ENCODE peak calls at places on chromosome 3, in seven cellular contexts. M is stimulated activated CD4-positive, alpha-beta T cell treated with anti-CD3 and anti-CD28 coated beads, TNF-alpha, amount 100 ng/mL, for 1 hour; A is neural crest cell; K is NT2/D1; S is GM04503; C is NCI-H1092 treated with DMSO at 0.1 percent for 48 hours; N is kidney tubule cell. R is an unnamed sample.

GRCh38 chr3:165983284-165983683 is 146.1 kb upstream of the BCHE start:
- DNase-seq in K (no peak), S (no peak), M (no peak), A (no peak), N (peak; percentile 12), C (no peak), R (no peak)

GRCh38 chr3:169564883-169565282 is 98.6 kb downstream of the MECOM start:
- DNase-seq in N (no peak), S (no peak), M (no peak), K (no peak), C (peak; percentile 6), A (no peak), R (no peak)

GRCh38 chr3:14991148-14991742 is 43.9 kb downstream of the NR2C2 start:
- DNase-seq in K (peak; percentile 6), S (no peak), M (no peak), C (no peak), N (no peak), A (no peak), R (no peak)

GRCh38 chr3:195897081-195897852 is 11.1 kb downstream of the TNK2 start:
- DNase-seq in M (no peak), C (peak; percentile 24), K (no peak), A (no peak), N (peak; percentile 83), S (no peak), R (no peak)

GRCh38 chr3:171817074-171817748 is 6.9 kb upstream of the PLD1 start:
- DNase-seq in N (no peak), S (no peak), C (no peak), A (no peak), M (no peak), K (no peak), R (no peak)

GRCh38 chr3:101518421-101518871 is 5.4 kb upstream of the SENP7 start:
- DNase-seq in C (no peak), M (no peak), S (no peak), K (no peak), N (peak; percentile 91), A (no peak), R (no peak)

GRCh38 chr3:24235121-24235520 is 259.5 kb downstream of the THRB start:
- DNase-seq in S (no peak), C (no peak), K (no peak), N (peak; percentile 94), A (no peak), M (no peak), R (no peak)

GRCh38 chr3:69352305-69353087 is 33.4 kb downstream of the FRMD4B start:
- DNase-seq in K (no peak), C (no peak), A (no peak), N (no peak), M (no peak), S (no peak), R (no peak)

GRCh38 chr3:105899528-105899927 is 30.7 kb upstream of the CBLB start:
- DNase-seq in S (peak; percentile 47), A (no peak), N (peak; percentile 35), C (no peak), K (no peak), M (no peak), R (no peak)

GRCh38 chr3:104244680-104245079 is 1122.0 kb upstream of the ALCAM start:
- DNase-seq in N (no peak), K (no peak), C (no peak), M (no peak), S (no peak), A (no peak), R (no peak)

GRCh38 chr3:24129549-24129948 is 184.5 kb downstream of the NR1D2 start:
- DNase-seq in C (peak; percentile 22), S (no peak), M (no peak), K (no peak), A (no peak), N (no peak), R (no peak)

GRCh38 chr3:146189519-146190173 is 28.7 kb upstream of the PLOD2 start:
- DNase-seq in S (no peak), M (no peak), K (peak; percentile 55), N (peak; percentile 70), C (peak; percentile 50), A (peak; percentile 3), R (peak; percentile 55)

GRCh38 chr3:58532794-58533220 is 4.2 kb downstream of the ACOX2 start:
- DNase-seq in C (peak; percentile 41), S (no peak), N (peak; percentile 81), K (peak; percentile 70), M (peak; percentile 59), A (peak; percentile 71), R (peak; percentile 33)

GRCh38 chr3:190345027-190345821 is 23.0 kb upstream of the CLDN1 start:
- DNase-seq in S (peak; percentile 96), C (no peak), N (peak; percentile 100), A (no peak), M (no peak), K (no peak), R (peak; percentile 62)

GRCh38 chr3:180433172-180433571 is 168.8 kb upstream of the TTC14 start:
- DNase-seq in S (no peak), K (no peak), M (no peak), A (no peak), C (no peak), N (peak; percentile 86), R (no peak)

GRCh38 chr3:17747184-17747889 is 4.9 kb upstream of the TBC1D5 start:
- DNase-seq in A (no peak), M (no peak), S (no peak), N (no peak), C (no peak), K (no peak), R (no peak)

GRCh38 chr3:126314305-126315082 is 42.7 kb downstream of the KLF15 start:
- DNase-seq in M (no peak), S (no peak), A (no peak), C (no peak), K (no peak), N (no peak), R (no peak)

GRCh38 chr3:197600796-197601565 is 45.2 kb upstream of the BDH1 start:
- DNase-seq in M (no peak), S (no peak), A (no peak), N (peak; percentile 32), K (no peak), C (no peak), R (no peak)

GRCh38 chr3:61452536-61452991 is 108.8 kb upstream of the PTPRG start:
- DNase-seq in S (peak; percentile 34), N (peak; percentile 81), C (no peak), K (no peak), A (no peak), M (no peak), R (no peak)

GRCh38 chr3:27590437-27591320 is 106.5 kb upstream of the SLC4A7 start:
- DNase-seq in M (no peak), N (peak; percentile 73), A (no peak), K (no peak), C (no peak), S (no peak), R (no peak)

GRCh38 chr3:184135149-184135910 is at the start of gene EIF2B5:
- DNase-seq in S (peak; percentile 80), N (peak; percentile 95), K (peak; percentile 87), M (peak; percentile 71), C (peak; percentile 96), A (peak; percentile 95), R (peak; percentile 92)

GRCh38 chr3:139887431-139887830 is 47.6 kb upstream of the CLSTN2 start:
- DNase-seq in C (no peak), N (no peak), M (no peak), A (no peak), K (no peak), S (no peak), R (no peak)

GRCh38 chr3:42023380-42023779 is 61.5 kb upstream of the ULK4 start:
- DNase-seq in A (no peak), C (no peak), S (no peak), K (no peak), M (no peak), N (no peak), R (no peak)

GRCh38 chr3:192639987-192640386 is 87.4 kb downstream of the FGF12 start:
- DNase-seq in A (no peak), M (no peak), S (no peak), N (no peak), C (no peak), K (no peak), R (no peak)

GRCh38 chr3:45760878-45761711 is 35.2 kb downstream of the SLC6A20 start:
- DNase-seq in C (peak; percentile 51), M (no peak), N (peak; percentile 68), A (peak; percentile 40), K (peak; percentile 54), S (peak; percentile 1), R (peak; percentile 56)

GRCh38 chr3:33732394-33732793 is 14.3 kb upstream of the CLASP2 start:
- DNase-seq in N (no peak), C (no peak), K (no peak), M (no peak), A (no peak), S (no peak), R (no peak)

GRCh38 chr3:29170894-29171582 is 109.8 kb upstream of the RBMS3 start:
- DNase-seq in N (peak; percentile 30), M (no peak), A (no peak), S (no peak), C (no peak), K (no peak), R (no peak)

GRCh38 chr3:195546130-195546560 is 3.0 kb upstream of the PPP1R2 start:
- DNase-seq in C (no peak), A (no peak), M (no peak), N (peak; percentile 95), S (peak; percentile 69), K (no peak), R (peak; percentile 82)

GRCh38 chr3:127482216-127483004 is 108.1 kb downstream of the TPRA1 start:
- DNase-seq in S (peak; percentile 13), M (no peak), A (no peak), C (no peak), N (no peak), K (no peak), R (no peak)

GRCh38 chr3:132317229-132317948 is at the start of gene ACP3:
- DNase-seq in K (peak; percentile 42), C (no peak), S (no peak), M (no peak), N (peak; percentile 14), A (no peak), R (no peak)

GRCh38 chr3:108388136-108389132 is 92.1 kb downstream of the HHLA2 start:
- DNase-seq in A (no peak), N (no peak), M (no peak), S (no peak), K (no peak), C (peak; percentile 96), R (no peak)

GRCh38 chr3:70501596-70501995 is 189.2 kb upstream of the MDFIC2 start:
- DNase-seq in S (no peak), M (no peak), C (no peak), A (no peak), N (no peak), K (no peak), R (no peak)

GRCh38 chr3:196406806-196407470 is 25.3 kb downstream of the UBXN7 start:
- DNase-seq in M (no peak), C (no peak), N (peak; percentile 9), A (no peak), S (peak; percentile 61), K (no peak), R (no peak)

GRCh38 chr3:151091685-151092352 is 6.4 kb downstream of the MED12L start:
- DNase-seq in K (no peak), C (no peak), N (peak; percentile 14), S (peak; percentile 4), A (no peak), M (no peak), R (no peak)

GRCh38 chr3:156812521-156813335 is 13.4 kb upstream of the LEKR1 start:
- DNase-seq in C (no peak), M (no peak), A (no peak), K (no peak), N (peak; percentile 60), S (no peak), R (peak; percentile 82)

GRCh38 chr3:106215047-106215446 is 346.2 kb upstream of the CBLB start:
- DNase-seq in K (no peak), S (no peak), C (no peak), N (peak; percentile 22), A (no peak), M (no peak), R (no peak)

GRCh38 chr3:131957511-131957910 is 77.3 kb downstream of the CPNE4 start:
- DNase-seq in C (no peak), A (no peak), S (peak; percentile 4), K (no peak), M (no peak), N (no peak), R (no peak)

GRCh38 chr3:72041531-72041930 is 256.6 kb upstream of the PROK2 start:
- DNase-seq in S (no peak), A (no peak), M (no peak), N (no peak), C (no peak), K (no peak), R (no peak)